ENCODE peak calls at places on chromosomes 16 and 17, in nine cellular contexts. X is cardiac muscle cell, Y is GM12865, Q is AG04449, D is GM23248, B is NB4, W is neural progenitor cell, O is esophagus muscularis mucosa, M is AG10803. L is an unnamed sample.

GRCh38 chr16:69798466-69798865 is 36.3 kb downstream of the WWP2 start:
- DNase-seq in Y (no peak), M (peak; percentile 9), O (no peak), Q (no peak), W (peak; percentile 16), D (peak; percentile 43), X (peak; percentile 46), B (no peak), L (no peak)

GRCh38 chr16:82260212-82260795 is 90.3 kb upstream of the MPHOSPH6 start:
- DNase-seq in X (no peak), O (no peak), D (no peak), M (no peak), Y (peak; percentile 18), B (no peak), W (no peak), Q (no peak), L (no peak)

GRCh38 chr17:18859256-18859655 is 1.3 kb downstream of the PRPSAP2 start:
- DNase-seq in W (peak; percentile 33), X (peak; percentile 18), B (peak; percentile 26), D (peak; percentile 83), O (no peak), Y (peak; percentile 38), M (peak; percentile 52), Q (no peak), L (peak; percentile 11)

GRCh38 chr16:56617212-56618085 is 8.1 kb upstream of the MT1E start:
- DNase-seq in O (no peak), W (peak; percentile 65), D (peak; percentile 88), Y (no peak), B (peak; percentile 69), Q (no peak), M (peak; percentile 75), X (peak; percentile 23), L (peak; percentile 75)

GRCh38 chr16:18852647-18853046 is 51.3 kb upstream of the ARL6IP1 start:
- DNase-seq in X (no peak), D (no peak), Q (no peak), O (no peak), Y (no peak), W (no peak), M (no peak), B (no peak), L (no peak)

GRCh38 chr16:6206080-6206479 is 1108.5 kb upstream of the EEF2KMT start:
- DNase-seq in M (no peak), W (no peak), B (no peak), Y (no peak), X (no peak), D (no peak), Q (no peak), O (no peak), L (no peak)

GRCh38 chr17:63688396-63689020 is 11.4 kb downstream of the LIMD2 start:
- DNase-seq in W (no peak), Q (no peak), Y (peak; percentile 40), D (no peak), O (no peak), B (no peak), M (no peak), X (no peak), L (no peak)

GRCh38 chr16:3175157-3176153 is 12.5 kb upstream of the OR1F1 start:
- DNase-seq in B (peak; percentile 40), Q (no peak), X (no peak), Y (peak; percentile 75), D (no peak), O (no peak), W (peak; percentile 53), M (no peak), L (no peak)

GRCh38 chr16:78257376-78257728 is 157.9 kb downstream of the WWOX start:
- DNase-seq in B (no peak), O (no peak), X (no peak), D (no peak), Q (no peak), Y (no peak), M (no peak), W (peak; percentile 60), L (no peak)

GRCh38 chr17:56316604-56317003 is 163.3 kb downstream of the ANKFN1 start:
- DNase-seq in Y (no peak), O (no peak), X (no peak), W (no peak), B (no peak), M (no peak), D (no peak), Q (no peak), L (no peak)

GRCh38 chr16:85905110-85906095 is 6.4 kb downstream of the IRF8 start:
- DNase-seq in Q (no peak), X (no peak), B (no peak), M (no peak), O (no peak), Y (no peak), D (no peak), W (no peak), L (no peak)
- H3K4me3 ChIP-seq in Q (no peak overlapping the region), X (no peak overlapping the region), B (no peak overlapping the region), M (no peak overlapping the region), O (no peak overlapping the region), Y (peak overlapping the region; percentile 70), D (no peak overlapping the region), W (no peak overlapping the region), L (no peak overlapping the region)

GRCh38 chr17:6757747-6758146 is 1.9 kb downstream of the XAF1 start:
- DNase-seq in B (no peak), Y (no peak), D (no peak), O (no peak), W (no peak), M (no peak), X (no peak), Q (no peak), L (no peak)

GRCh38 chr17:6753565-6753964 is 2.3 kb upstream of the XAF1 start:
- DNase-seq in Y (no peak), M (no peak), X (no peak), W (peak; percentile 61), D (peak; percentile 4), Q (no peak), O (no peak), B (peak; percentile 41), L (no peak)

GRCh38 chr17:6755281-6755680 is 565 bp upstream of the XAF1 start:
- DNase-seq in O (no peak), M (peak; percentile 78), B (no peak), Q (no peak), Y (no peak), D (peak; percentile 82), X (no peak), W (peak; percentile 18), L (peak; percentile 61)

GRCh38 chr17:6756425-6757012 is 673 bp downstream of the XAF1 start:
- DNase-seq in D (peak; percentile 42), Q (no peak), Y (no peak), M (no peak), O (no peak), X (no peak), B (peak; percentile 18), W (no peak), L (no peak)

GRCh38 chr17:6755731-6756184 is at the start of gene XAF1:
- DNase-seq in M (peak; percentile 63), B (peak; percentile 62), Q (no peak), Y (peak; percentile 81), O (no peak), D (peak; percentile 79), W (no peak), X (no peak), L (peak; percentile 45)
- H3K4me3 ChIP-seq in M (peak within 1 kb of the TSS; percentile 76), B (peak within 1 kb of the TSS; percentile 61), Q (peak within 1 kb of the TSS; percentile 49), Y (peak within 1 kb of the TSS; percentile 78), O (peak within 1 kb of the TSS; percentile 67), D (peak within 1 kb of the TSS; percentile 84), W (no peak within 1 kb of the TSS), X (no peak within 1 kb of the TSS), L (peak within 1 kb of the TSS; percentile 61)

GRCh38 chr16:28212532-28212873 is 738 bp upstream of the XPO6 start:
- DNase-seq in W (no peak), Y (no peak), M (peak; percentile 26), Q (no peak), B (no peak), D (peak; percentile 61), X (no peak), O (no peak), L (no peak)
- H3K4me3 ChIP-seq in W (peak overlapping the region; percentile 72), Y (peak overlapping the region; percentile 68), M (peak overlapping the region; percentile 82), Q (peak overlapping the region; percentile 80), B (peak overlapping the region; percentile 69), D (peak overlapping the region; percentile 95), X (peak overlapping the region; percentile 76), O (peak overlapping the region; percentile 83), L (peak overlapping the region; percentile 66)

GRCh38 chr17:68207651-68208253 is 40.1 kb upstream of the AMZ2 start:
- DNase-seq in B (no peak), X (no peak), Y (no peak), M (no peak), O (peak; percentile 55), D (no peak), Q (no peak), W (no peak), L (no peak)

GRCh38 chr17:68205251-68205807 is 42.5 kb upstream of the AMZ2 start:
- DNase-seq in W (peak; percentile 96), O (peak; percentile 97), M (peak; percentile 81), D (peak; percentile 94), Y (peak; percentile 94), Q (peak; percentile 17), B (peak; percentile 87), X (peak; percentile 93), L (peak; percentile 89)

GRCh38 chr17:68200689-68201424 is 47.0 kb upstream of the AMZ2 start:
- DNase-seq in M (peak; percentile 42), X (peak; percentile 83), Y (peak; percentile 81), Q (no peak), W (peak; percentile 91), B (peak; percentile 80), O (peak; percentile 93), D (peak; percentile 73), L (peak; percentile 76)

GRCh38 chr17:68201425-68201785 is 46.4 kb upstream of the AMZ2 start:
- DNase-seq in Q (no peak), O (peak; percentile 53), W (no peak), X (no peak), B (no peak), M (no peak), D (no peak), Y (no peak), L (no peak)

GRCh38 chr17:68204736-68205135 is 43.1 kb upstream of the AMZ2 start:
- DNase-seq in O (peak; percentile 89), Y (no peak), B (no peak), D (no peak), Q (no peak), M (no peak), W (no peak), X (no peak), L (no peak)
- H3K4me3 ChIP-seq in O (peak overlapping the region; percentile 98), Y (peak overlapping the region; percentile 71), B (peak overlapping the region; percentile 36), D (peak overlapping the region; percentile 74), Q (peak overlapping the region; percentile 79), M (peak overlapping the region; percentile 78), W (peak overlapping the region; percentile 90), X (peak overlapping the region; percentile 74), L (peak overlapping the region; percentile 74)

GRCh38 chr17:17570798-17571716 is 20.5 kb downstream of the PEMT start:
- DNase-seq in W (no peak), M (no peak), Y (no peak), D (no peak), X (no peak), B (no peak), Q (no peak), O (no peak), L (no peak)
- H3K4me3 ChIP-seq in W (no peak overlapping the region), M (no peak overlapping the region), Y (no peak overlapping the region), D (no peak overlapping the region), X (no peak overlapping the region), B (no peak overlapping the region), Q (no peak overlapping the region), O (no peak overlapping the region), L (no peak overlapping the region)